ENCODE peak calls at places on chromosomes 3 and 15, in five cellular contexts. E, W, O, M and Y are unnamed samples.

GRCh38 chr15:87597346-87598052 is 659.0 kb downstream of the NTRK3 start:
- DNase-seq in M (no peak), E (no peak), O (no peak), W (no peak), Y (no peak)

GRCh38 chr3:127328391-127328790 is 40.5 kb upstream of the PRR20G start:
- DNase-seq in M (no peak), O (no peak), W (no peak), E (no peak), Y (no peak)

GRCh38 chr3:165491487-165491886 is 295.3 kb upstream of the SLITRK3 start:
- DNase-seq in W (no peak), E (no peak), M (no peak), O (no peak), Y (no peak)

GRCh38 chr15:67259806-67260205 is 5.2 kb downstream of the IQCH start:
- DNase-seq in W (no peak), O (no peak), M (no peak), E (no peak), Y (no peak)

GRCh38 chr3:136818851-136819783 is at the start of gene SLC35G2:
- DNase-seq in W (peak), M (peak), O (peak), E (peak), Y (peak)

GRCh38 chr3:143737065-143737464 is 111.2 kb downstream of the SLC9A9 start:
- DNase-seq in O (no peak), W (no peak), E (no peak), M (no peak), Y (no peak)

GRCh38 chr3:32420138-32420981 is 28.7 kb downstream of the CMTM7 start:
- DNase-seq in O (no peak), M (peak), E (no peak), W (peak), Y (no peak)

GRCh38 chr3:8239095-8239494 is 262.5 kb upstream of the LMCD1 start:
- DNase-seq in M (no peak), E (no peak), O (no peak), W (no peak), Y (no peak)

GRCh38 chr15:69893863-69894262 is 203.9 kb downstream of the TLE3 start:
- DNase-seq in W (no peak), O (no peak), M (peak), E (peak), Y (no peak)

GRCh38 chr15:50940506-50940905 is 32.0 kb downstream of the AP4E1 start:
- DNase-seq in W (no peak), E (peak), O (no peak), M (no peak), Y (no peak)

GRCh38 chr15:63037996-63038720 is 4.4 kb upstream of the TPM1 start:
- DNase-seq in W (no peak), E (no peak), M (no peak), O (no peak), Y (no peak)

GRCh38 chr15:90192961-90193786 is 8.0 kb upstream of the SEMA4B start:
- DNase-seq in W (no peak), O (no peak), E (no peak), M (no peak), Y (no peak)

GRCh38 chr3:7669641-7670040 is 808.7 kb downstream of the GRM7 start:
- DNase-seq in O (no peak), E (no peak), M (no peak), W (no peak), Y (no peak)

GRCh38 chr3:11247362-11247761 is 24.8 kb upstream of the ATG7 start:
- DNase-seq in M (no peak), E (no peak), W (no peak), O (no peak), Y (no peak)